ENCODE peak calls at places on chromosomes 13 and 19, in eight cellular contexts. Z, E, F, B, O, U, V and K are unnamed samples.

GRCh38 chr19:10712041-10712440 is 5.8 kb upstream of the DNM2 start:
- DNase-seq in E (no peak), V (no peak), F (no peak), Z (no peak), O (no peak), B (no peak), U (no peak), K (no peak)

GRCh38 chr13:112956516-112957294 is 12.3 kb upstream of the MCF2L start:
- DNase-seq in U (no peak), O (no peak), Z (no peak), E (no peak), F (no peak), B (no peak), V (peak; percentile 47), K (no peak)

GRCh38 chr13:21326155-21327030 is 132.7 kb downstream of the ZDHHC20 start:
- DNase-seq in Z (peak; percentile 27), U (peak; percentile 32), O (peak; percentile 25), B (no peak), V (no peak), F (no peak), E (peak; percentile 50), K (peak; percentile 35)

GRCh38 chr19:39405930-39406655 is 554 bp upstream of the ZFP36 start:
- DNase-seq in O (no peak), Z (no peak), U (no peak), V (no peak), B (no peak), F (no peak), E (no peak), K (no peak)

GRCh38 chr13:44746690-44747089 is 170.6 kb upstream of the TSC22D1 start:
- DNase-seq in V (no peak), E (no peak), O (peak; percentile 71), Z (no peak), B (no peak), F (no peak), U (no peak), K (no peak)

GRCh38 chr13:28479005-28479404 is 15.9 kb downstream of the FLT1 start:
- DNase-seq in E (no peak), O (no peak), F (no peak), U (no peak), V (no peak), Z (no peak), B (no peak), K (no peak)

GRCh38 chr19:3450796-3451411 is 29.4 kb downstream of the SMIM24 start:
- DNase-seq in B (no peak), U (peak; percentile 100), V (peak; percentile 96), O (peak; percentile 97), Z (peak; percentile 98), E (peak; percentile 68), F (no peak), K (peak; percentile 100)

GRCh38 chr19:48738557-48739399 is 1.6 kb downstream of the RASIP1 start:
- DNase-seq in B (peak; percentile 98), U (peak; percentile 81), E (peak; percentile 96), O (peak; percentile 86), F (peak; percentile 96), Z (peak; percentile 93), V (peak; percentile 91), K (peak; percentile 81)

GRCh38 chr19:14550201-14550754 is 20.9 kb downstream of the TECR start:
- DNase-seq in O (peak; percentile 58), Z (peak; percentile 74), E (peak; percentile 64), B (no peak), U (no peak), V (no peak), F (peak; percentile 96), K (no peak)

GRCh38 chr13:112770504-112770903 is 80.7 kb downstream of the ATP11A start:
- DNase-seq in O (no peak), E (no peak), U (no peak), F (no peak), V (no peak), Z (no peak), B (no peak), K (no peak)

GRCh38 chr19:45391871-45392665 is 12.8 kb downstream of the PPP1R13L start:
- DNase-seq in O (no peak), B (no peak), E (no peak), F (no peak), Z (no peak), U (no peak), V (no peak), K (no peak)

GRCh38 chr13:54611400-54611799 is 1582.8 kb downstream of the OLFM4 start:
- DNase-seq in Z (no peak), O (no peak), F (no peak), B (no peak), U (no peak), V (no peak), E (no peak), K (no peak)

GRCh38 chr13:114143806-114144605 is 11.6 kb upstream of the RASA3 start:
- DNase-seq in B (no peak), Z (no peak), V (peak; percentile 55), U (no peak), O (no peak), F (peak; percentile 47), E (no peak), K (no peak)

GRCh38 chr13:40611004-40611403 is 55.4 kb downstream of the FOXO1 start:
- DNase-seq in E (no peak), Z (no peak), B (no peak), O (peak; percentile 21), F (no peak), V (no peak), U (peak; percentile 16), K (no peak)

GRCh38 chr13:40666905-40667621 is 622 bp upstream of the FOXO1 start:
- DNase-seq in U (no peak), V (peak; percentile 75), O (no peak), B (no peak), Z (peak; percentile 59), E (peak; percentile 44), F (no peak), K (no peak)

GRCh38 chr19:28874742-28875141 is 338.2 kb downstream of the UQCRFS1 start:
- DNase-seq in B (no peak), Z (no peak), U (no peak), F (no peak), O (no peak), V (no peak), E (no peak), K (no peak)

GRCh38 chr19:46648961-46649960 is 11.7 kb downstream of the DACT3 start:
- DNase-seq in E (no peak), O (no peak), F (no peak), B (no peak), V (no peak), Z (no peak), U (no peak), K (no peak)

GRCh38 chr19:5031231-5032100 is 62.6 kb downstream of the KDM4B start:
- DNase-seq in E (peak; percentile 87), U (peak; percentile 77), O (peak; percentile 48), F (peak; percentile 89), B (peak; percentile 92), Z (peak; percentile 82), V (peak; percentile 87), K (peak; percentile 66)

GRCh38 chr19:5030822-5031221 is 61.9 kb downstream of the KDM4B start:
- DNase-seq in U (no peak), Z (no peak), B (no peak), O (no peak), F (no peak), E (no peak), V (no peak), K (no peak)

GRCh38 chr19:5030136-5030820 is 61.4 kb downstream of the KDM4B start:
- DNase-seq in B (no peak), Z (no peak), O (no peak), E (no peak), V (no peak), F (no peak), U (no peak), K (no peak)

GRCh38 chr19:5035105-5035761 is 66.3 kb downstream of the KDM4B start:
- DNase-seq in O (no peak), B (no peak), V (no peak), F (no peak), Z (no peak), E (no peak), U (no peak), K (no peak)

DNA sequence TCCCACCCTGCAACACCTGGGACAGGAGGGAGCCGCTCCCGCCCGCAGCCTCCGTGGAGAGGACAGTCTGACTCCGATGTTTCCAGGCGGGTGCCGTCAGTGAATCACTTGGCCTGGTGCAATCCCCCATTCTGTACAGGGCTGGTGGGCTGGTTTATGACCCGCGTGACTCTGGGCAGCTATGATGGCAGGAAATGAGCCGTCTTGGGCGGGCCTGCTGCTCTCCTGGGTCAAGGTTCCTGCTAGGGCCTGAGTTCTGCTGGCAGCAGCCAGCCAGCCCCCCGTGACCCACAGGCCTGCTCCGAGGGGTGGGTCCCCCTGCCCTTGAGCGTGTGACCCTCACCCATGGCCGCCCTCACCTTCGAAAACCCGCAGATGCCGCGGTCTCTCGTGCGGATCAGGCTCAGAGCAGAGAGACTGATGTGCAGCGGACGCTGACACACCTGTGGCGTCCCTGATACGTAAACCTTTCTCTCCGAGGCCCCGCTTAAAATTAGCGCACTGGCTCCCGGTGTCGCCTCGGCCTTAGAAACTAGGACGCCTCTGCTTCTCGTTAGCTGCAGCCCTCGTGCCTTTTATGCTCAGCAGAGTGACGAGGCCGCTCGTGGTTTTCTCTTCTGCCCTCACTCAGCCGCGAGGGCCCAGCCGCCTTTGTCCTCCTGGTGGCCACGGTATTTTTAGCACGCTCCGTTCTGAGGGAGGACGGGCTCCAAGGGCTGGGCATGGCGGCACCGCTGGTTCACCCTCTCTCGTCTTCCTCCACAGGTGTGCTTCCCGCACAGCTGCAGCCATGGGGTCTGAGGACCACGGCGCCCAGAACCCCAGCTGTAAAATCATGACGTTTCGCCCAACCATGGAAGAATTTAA is 63.4 kb downstream of the KDM4B start:
- DNase-seq in U (peak; percentile 21), Z (no peak), B (no peak), O (no peak), F (no peak), E (no peak), V (no peak), K (no peak)
- TF ChIP-seq CTCF in U (no peak), Z (no peak), B (no peak), O (no peak), F (no peak), E (no peak), V (no peak), K (no peak)

DNA sequence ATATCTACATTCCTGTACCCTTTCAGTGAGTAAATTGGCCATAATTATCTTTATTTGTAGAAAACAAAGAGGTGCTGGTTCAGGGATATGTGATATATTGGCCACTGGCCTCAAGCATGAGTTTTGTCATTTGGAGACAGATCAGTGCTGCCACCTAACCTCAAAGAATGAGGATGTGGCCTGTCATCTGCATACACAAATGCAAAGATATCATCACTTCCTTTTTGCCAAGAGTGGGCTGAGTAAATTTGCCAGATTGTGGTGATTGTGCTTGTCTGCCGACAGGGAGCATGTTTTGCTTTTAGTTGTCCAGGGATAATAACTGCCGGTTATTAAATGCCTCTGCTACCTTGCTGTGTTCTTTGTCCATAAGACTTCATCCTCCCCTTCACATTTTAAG is 44.2 kb downstream of the WASF3 start:
- DNase-seq in U (peak; percentile 24), V (no peak), B (no peak), O (peak; percentile 32), E (no peak), F (no peak), Z (peak; percentile 11), K (no peak)
- TF ChIP-seq CTCF in U (no peak), V (no peak), B (no peak), O (peak; percentile 27), E (no peak), F (no peak), Z (no peak), K (no peak)

GRCh38 chr13:37769078-37769477 is 100.5 kb downstream of the TRPC4 start:
- DNase-seq in B (no peak), F (no peak), E (peak; percentile 13), Z (peak; percentile 23), V (no peak), O (no peak), U (peak; percentile 26), K (no peak)
- TF ChIP-seq CTCF in B (peak; percentile 56), F (no peak), E (no peak), Z (peak; percentile 25), V (no peak), O (peak; percentile 39), U (peak; percentile 31), K (peak; percentile 14)

GRCh38 chr13:110415669-110416068 is 108.6 kb downstream of the COL4A2 start:
- DNase-seq in V (no peak), U (no peak), B (no peak), O (peak; percentile 78), F (no peak), Z (peak; percentile 96), E (peak; percentile 74), K (no peak)
- TF ChIP-seq CTCF in V (no peak), U (no peak), B (no peak), O (peak; percentile 42), F (no peak), Z (no peak), E (no peak), K (no peak)